ENCODE peak calls at places on chromosomes 13 and 19, in ten cellular contexts. W is CD8-positive, alpha-beta memory T cell; N is GM23248; I is fibroblast of lung; Q is psoas muscle; T is HL-60; O is tibial artery; R is breast epithelium; D is aorta; M is AG04450. K is an unnamed sample. For H3K27me3, the result is how much of the 10 kb centered on the place peaks cover.

GRCh38 chr19:1134431-1134830 is 30.6 kb downstream of the GPX4 start:
- DNase-seq in M (no peak), Q (no peak), D (no peak), W (no peak), O (no peak), N (no peak), I (no peak), T (no peak), R (no peak), K (no peak)

GRCh38 chr13:59521549-59521948 is 642.2 kb downstream of the DIAPH3 start:
- DNase-seq in W (no peak), Q (no peak), M (no peak), O (no peak), T (no peak), N (no peak), I (no peak), R (no peak), D (no peak), K (no peak)

GRCh38 chr13:112895521-112896465 is 73.2 kb upstream of the MCF2L start:
- DNase-seq in I (no peak), T (no peak), R (no peak), N (no peak), Q (peak), W (no peak), M (no peak), D (no peak), O (no peak), K (no peak)

GRCh38 chr19:39970424-39970673 is 616 bp upstream of the PSMC4 start:
- DNase-seq in R (no peak), Q (no peak), I (no peak), W (no peak), T (peak), M (no peak), N (no peak), D (no peak), O (no peak), K (no peak)

GRCh38 chr13:66138172-66138811 is 1091.8 kb downstream of the PCDH9 start:
- DNase-seq in I (no peak), T (peak), M (no peak), D (no peak), Q (no peak), W (no peak), O (no peak), N (no peak), R (no peak), K (no peak)

GRCh38 chr13:22031702-22032286 is 360.9 kb downstream of the FGF9 start:
- DNase-seq in D (no peak), W (no peak), I (no peak), R (no peak), M (no peak), O (no peak), Q (no peak), T (no peak), N (no peak), K (peak)

GRCh38 chr13:43196750-43197149 is 173.4 kb downstream of the DNAJC15 start:
- DNase-seq in D (no peak), R (no peak), Q (no peak), I (no peak), T (no peak), O (no peak), M (no peak), W (no peak), N (no peak), K (no peak)

GRCh38 chr19:12629215-12629614 is 18.5 kb downstream of the ZNF791 start:
- DNase-seq in D (no peak), M (no peak), Q (no peak), W (no peak), O (no peak), T (no peak), R (no peak), N (no peak), I (no peak), K (no peak)

GRCh38 chr19:45739498-45740439 is 6.5 kb downstream of the MEIOSIN start:
- DNase-seq in T (peak), O (no peak), Q (no peak), W (no peak), N (no peak), I (no peak), D (no peak), M (no peak), R (no peak), K (no peak)

GRCh38 chr19:13537454-13537853 is 31.2 kb upstream of the CACNA1A start:
- DNase-seq in T (no peak), W (no peak), Q (no peak), I (no peak), O (no peak), M (no peak), D (no peak), R (no peak), N (no peak), K (peak)

GRCh38 chr19:32673573-32673972 is 1.4 kb downstream of the ANKRD27 start:
- DNase-seq in W (no peak), N (no peak), M (no peak), D (no peak), T (no peak), Q (peak), R (no peak), O (no peak), I (no peak), K (no peak)

GRCh38 chr13:28679628-28680027 is 20.7 kb downstream of the POMP start:
- DNase-seq in R (no peak), O (no peak), M (no peak), N (peak), D (no peak), W (no peak), T (no peak), Q (no peak), I (peak), K (no peak)

GRCh38 chr13:33637978-33638743 is 179.8 kb upstream of the RFC3 start:
- DNase-seq in R (no peak), N (peak), O (no peak), M (no peak), D (no peak), W (no peak), Q (no peak), T (no peak), I (peak), K (peak)

GRCh38 chr13:111542530-111543341 is 222.3 kb downstream of the TEX29 start:
- DNase-seq in M (no peak), Q (no peak), I (no peak), N (no peak), W (no peak), T (no peak), D (no peak), R (no peak), O (no peak), K (no peak)
- H3K27me3 ChIP-seq in M (under half), Q (under half), I (under half), N (under half), W (under half), T (under half), D (under half), R (under half), O (under half), K (under half)

GRCh38 chr13:91323349-91323748 is 24.1 kb upstream of the MIR17HG start:
- DNase-seq in R (no peak), W (no peak), Q (no peak), D (no peak), M (no peak), N (no peak), T (no peak), I (no peak), O (no peak), K (no peak)

GRCh38 chr13:91313581-91313980 is 33.9 kb upstream of the MIR17HG start:
- DNase-seq in M (no peak), W (no peak), O (no peak), I (no peak), R (no peak), N (no peak), Q (no peak), D (no peak), T (no peak), K (no peak)

GRCh38 chr13:91314888-91315287 is 32.6 kb upstream of the MIR17HG start:
- DNase-seq in D (no peak), W (no peak), O (no peak), I (no peak), R (no peak), Q (no peak), T (no peak), M (no peak), N (no peak), K (no peak)

GRCh38 chr13:91319996-91320395 is 27.5 kb upstream of the MIR17HG start:
- DNase-seq in D (no peak), W (no peak), R (no peak), O (no peak), M (no peak), I (no peak), N (no peak), Q (no peak), T (no peak), K (no peak)

GRCh38 chr13:91318886-91319285 is 28.6 kb upstream of the MIR17HG start:
- DNase-seq in M (no peak), W (no peak), I (no peak), N (no peak), D (no peak), O (no peak), Q (no peak), T (no peak), R (no peak), K (no peak)
- H3K27me3 ChIP-seq in M (under half), W (under half), I (under half), N (under half), D (under half), O (under half), Q (under half), T (under half), R (under half), K (under half)

DNA sequence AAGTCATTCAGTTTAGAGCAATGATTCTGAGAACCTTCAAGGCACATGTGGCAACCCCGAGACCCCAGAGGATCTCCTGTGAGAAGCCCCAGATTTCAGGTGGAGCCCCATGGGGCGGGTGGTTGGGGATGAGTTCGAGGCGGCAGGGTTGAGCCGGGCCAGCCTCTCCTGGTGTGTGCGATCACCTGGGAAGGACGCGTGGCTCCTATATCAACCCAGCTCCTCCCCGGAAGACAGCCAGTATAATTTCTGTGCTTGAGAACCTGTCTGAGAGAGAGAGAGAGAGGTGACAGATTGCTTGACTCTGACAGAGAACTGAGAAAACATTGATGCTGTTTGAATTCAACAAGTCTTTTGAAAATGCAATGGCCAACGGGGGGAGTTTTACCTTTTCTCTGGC is 89.0 kb downstream of the TEX29 start:
- DNase-seq in N (no peak), I (no peak), R (no peak), T (no peak), M (no peak), D (no peak), W (no peak), O (no peak), Q (no peak), K (no peak)
- H3K27me3 ChIP-seq in N (under half), I (under half), R (under half), T (under half), M (under half), D (under half), W (under half), O (half or more), Q (under half), K (under half)

GRCh38 chr19:47023448-47023794 is 3.8 kb downstream of the NPAS1 start:
- DNase-seq in D (no peak), M (no peak), O (no peak), R (no peak), N (no peak), I (no peak), Q (no peak), W (no peak), T (no peak), K (no peak)
- H3K27me3 ChIP-seq in D (under half), M (half or more), O (half or more), R (under half), N (under half), I (under half), Q (under half), W (half or more), T (half or more), K (half or more)

GRCh38 chr19:35863018-35863417 is 5.4 kb upstream of the APLP1 start:
- DNase-seq in D (no peak), M (no peak), I (no peak), O (no peak), Q (no peak), W (no peak), R (no peak), T (no peak), N (no peak), K (no peak)
- H3K27me3 ChIP-seq in D (under half), M (half or more), I (under half), O (under half), Q (under half), W (under half), R (under half), T (under half), N (under half), K (under half)

GRCh38 chr13:111485491-111486250 is 165.2 kb downstream of the TEX29 start:
- DNase-seq in T (no peak), D (no peak), Q (no peak), M (no peak), W (no peak), N (no peak), I (no peak), R (peak), O (no peak), K (no peak)

GRCh38 chr13:111483621-111483987 is 163.2 kb downstream of the TEX29 start:
- DNase-seq in W (no peak), R (peak), D (no peak), O (no peak), N (no peak), M (no peak), T (no peak), Q (no peak), I (no peak), K (no peak)

GRCh38 chr13:111484959-111485358 is 164.5 kb downstream of the TEX29 start:
- DNase-seq in W (no peak), N (no peak), R (no peak), D (no peak), O (no peak), T (no peak), I (no peak), M (no peak), Q (no peak), K (no peak)

GRCh38 chr13:111482806-111483620 is 162.6 kb downstream of the TEX29 start:
- DNase-seq in R (peak), W (no peak), M (no peak), D (no peak), N (no peak), I (no peak), O (no peak), T (no peak), Q (no peak), K (no peak)

DNA sequence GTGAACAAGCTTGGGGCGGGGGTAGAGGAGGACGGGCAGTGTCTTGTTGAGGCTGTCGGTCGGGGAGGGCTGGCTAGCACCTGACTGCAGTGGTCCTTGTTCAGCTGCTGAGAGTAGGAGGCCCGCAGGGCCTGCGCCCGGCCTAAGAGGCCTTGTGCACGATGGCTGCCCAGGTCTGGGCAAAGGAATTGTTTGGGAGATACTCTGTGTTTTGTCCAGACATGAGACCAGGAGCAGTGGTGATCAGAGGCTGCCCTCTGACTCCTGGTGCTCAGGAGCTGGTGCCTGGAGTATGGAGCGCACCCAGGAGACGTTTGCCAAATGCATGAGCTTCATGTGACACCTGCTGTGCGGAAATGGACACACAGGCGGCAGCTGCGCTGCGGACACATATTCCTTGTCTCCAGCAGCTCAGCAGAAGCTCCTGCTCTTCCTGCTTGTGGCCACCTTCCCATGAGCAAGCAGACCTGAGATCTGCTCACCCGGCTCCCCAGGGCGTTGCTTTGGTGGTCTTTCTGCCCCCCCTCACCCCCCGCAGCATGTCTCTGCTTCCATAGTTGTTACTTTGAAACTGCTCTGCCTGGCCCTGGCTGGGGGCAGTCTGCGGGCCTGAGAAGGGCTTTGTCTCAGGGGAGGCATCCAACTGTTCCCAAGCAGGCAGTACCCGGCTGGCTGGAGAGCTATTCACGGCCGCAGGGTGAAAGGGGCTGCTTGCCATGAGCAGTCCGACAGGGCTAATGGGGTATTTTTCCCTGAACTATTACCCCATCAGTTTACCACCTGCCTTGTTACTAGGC is 163.9 kb downstream of the TEX29 start:
- DNase-seq in O (no peak), D (no peak), Q (no peak), M (no peak), I (no peak), N (no peak), R (peak), W (no peak), T (no peak), K (no peak)
- H3K27me3 ChIP-seq in O (under half), D (under half), Q (under half), M (under half), I (under half), N (under half), R (under half), W (under half), T (under half), K (under half)

GRCh38 chr13:111633401-111633800 is 313.0 kb downstream of the TEX29 start:
- DNase-seq in T (no peak), D (no peak), I (no peak), Q (no peak), M (no peak), W (no peak), N (no peak), R (no peak), O (no peak), K (no peak)
- H3K27me3 ChIP-seq in T (under half), D (under half), I (under half), Q (under half), M (under half), W (under half), N (under half), R (under half), O (under half), K (under half)

GRCh38 chr13:111609631-111610030 is 289.2 kb downstream of the TEX29 start:
- DNase-seq in W (no peak), D (no peak), N (no peak), O (no peak), I (no peak), T (no peak), M (no peak), R (no peak), Q (no peak), K (no peak)
- H3K27me3 ChIP-seq in W (under half), D (under half), N (under half), O (under half), I (under half), T (under half), M (under half), R (under half), Q (under half), K (under half)

DNA sequence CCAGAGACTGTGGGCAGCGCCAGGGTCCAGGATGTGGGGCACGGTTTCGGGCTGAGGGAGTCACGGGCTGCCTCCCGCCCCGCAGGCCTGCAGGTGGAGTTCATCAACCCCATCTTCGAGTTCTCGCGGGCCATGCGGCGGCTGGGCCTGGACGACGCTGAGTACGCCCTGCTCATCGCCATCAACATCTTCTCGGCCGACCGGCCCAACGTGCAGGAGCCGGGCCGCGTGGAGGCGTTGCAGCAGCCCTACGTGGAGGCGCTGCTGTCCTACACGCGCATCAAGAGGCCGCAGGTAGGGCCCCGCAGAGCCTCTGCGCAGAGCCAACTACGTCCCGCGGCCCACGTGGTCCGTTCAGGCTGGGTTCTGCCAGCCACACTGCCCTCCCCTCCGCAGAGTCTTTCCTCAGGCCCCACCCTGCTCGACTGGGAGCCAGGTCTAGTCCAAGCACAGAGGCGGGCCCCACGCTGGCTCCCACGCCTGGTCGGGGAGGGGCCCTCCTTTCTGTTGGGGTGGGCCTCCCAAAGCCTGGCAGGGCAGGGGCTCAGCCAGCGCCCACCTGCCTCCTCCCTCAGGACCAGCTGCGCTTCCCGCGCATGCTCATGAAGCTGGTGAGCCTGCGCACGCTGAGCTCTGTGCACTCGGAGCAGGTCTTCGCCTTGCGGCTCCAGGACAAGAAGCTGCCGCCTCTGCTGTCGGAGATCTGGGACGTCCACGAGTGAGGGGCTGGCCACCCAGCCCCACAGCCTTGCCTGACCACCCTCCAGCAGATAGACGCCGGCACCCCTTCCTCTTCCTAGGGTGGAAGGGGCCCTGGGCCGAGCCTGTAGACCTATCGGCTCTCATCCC is 2.0 kb upstream of the POLD1 start:
- DNase-seq in I (no peak), M (no peak), D (no peak), T (no peak), Q (no peak), R (no peak), W (no peak), N (no peak), O (no peak), K (no peak)
- H3K27me3 ChIP-seq in I (under half), M (under half), D (under half), T (under half), Q (under half), R (under half), W (under half), N (under half), O (under half), K (under half)

DNA sequence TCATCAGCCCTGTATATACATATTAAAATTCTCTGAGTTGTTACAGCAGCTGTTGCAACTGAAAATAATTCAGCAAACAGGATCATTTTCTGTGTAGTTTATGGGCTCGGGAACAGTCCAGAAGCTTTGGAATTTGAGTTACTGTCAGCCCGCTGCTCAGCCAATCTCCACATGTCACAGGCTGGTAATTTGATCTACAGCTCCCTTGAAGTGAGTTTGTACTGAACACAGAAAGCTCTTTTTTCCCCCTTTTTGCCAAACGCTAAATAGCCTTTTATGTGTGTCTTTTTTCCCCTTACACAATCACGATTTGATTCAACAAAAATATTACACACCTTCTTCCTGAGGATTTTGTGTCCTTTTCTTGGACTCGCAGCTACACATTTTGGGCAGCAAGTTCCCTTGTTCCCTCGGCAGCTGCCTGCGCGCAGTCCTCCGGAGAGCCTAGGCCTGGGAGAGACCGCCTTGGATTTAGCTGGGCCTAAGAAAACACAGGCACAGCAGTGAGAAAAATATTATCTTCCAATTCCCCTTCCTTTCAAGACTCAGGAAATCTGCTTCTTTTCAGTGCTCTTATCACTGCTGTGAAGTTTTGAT is 371.4 kb downstream of the KCNRG start:
- DNase-seq in I (peak), D (no peak), Q (peak), N (peak), W (no peak), M (peak), R (no peak), O (no peak), T (no peak), K (peak)
- H3K27me3 ChIP-seq in I (under half), D (under half), Q (under half), N (under half), W (under half), M (under half), R (under half), O (under half), T (under half), K (under half)

K was measured in MG63.